ENCODE peak calls at places on chromosomes 4 and X, in nine cellular contexts. U is iris pigment epithelial cell; F is GM23248; B is heart right ventricle; I is HFF-Myc; E is stimulated activated CD8-positive, alpha-beta memory T cell treated with anti-CD3 and anti-CD28 coated beads, Interleukin-4, amount 100 ng/mL, for 48 hours; H is activated T-helper 1 cell treated with Interleukin-2 at 50 U/mL for 16 hours; W is hepatocyte; Y is left ventricle myocardium inferior. N is an unnamed sample.

GRCh38 chr4:29278580-29278979 is 1441.6 kb upstream of the PCDH7 start:
- DNase-seq in U (peak; percentile 75), F (peak; percentile 4), B (no peak), I (peak; percentile 1), E (no peak), H (no peak), W (no peak), Y (no peak), N (no peak)

GRCh38 chrX:50779694-50780093 is 34.3 kb downstream of the SHROOM4 start:
- DNase-seq in U (no peak), F (peak; percentile 4), B (peak; percentile 31), I (no peak), E (no peak), H (no peak), W (no peak), Y (no peak), N (no peak)

GRCh38 chrX:38561951-38562719 is 793 bp downstream of the TSPAN7 start:
- DNase-seq in U (no peak), F (peak; percentile 2), B (peak; percentile 6), I (no peak), E (peak; percentile 23), H (no peak), W (peak; percentile 37), Y (peak; percentile 16), N (no peak)

GRCh38 chr4:22988526-22988925 is 295.8 kb downstream of the GBA3 start:
- DNase-seq in U (no peak), F (peak; percentile 3), B (no peak), I (no peak), E (no peak), H (no peak), W (no peak), Y (no peak), N (no peak)

GRCh38 chr4:86974481-86975050 is 39.8 kb downstream of the AFF1 start:
- DNase-seq in U (peak; percentile 50), F (peak; percentile 18), B (no peak), I (no peak), E (no peak), H (no peak), W (no peak), Y (no peak), N (no peak)

GRCh38 chr4:48604527-48604926 is 114.5 kb downstream of the ZAR1 start:
- DNase-seq in U (no peak), F (no peak), B (no peak), I (no peak), E (no peak), H (no peak), W (no peak), Y (no peak), N (no peak)

GRCh38 chr4:4860381-4860802 is 927 bp downstream of the MSX1 start:
- DNase-seq in U (peak; percentile 52), F (no peak), B (no peak), I (no peak), E (no peak), H (no peak), W (peak; percentile 22), Y (no peak), N (no peak)

GRCh38 chrX:1545776-1546408 is 8.9 kb upstream of the P2RY8 start:
- DNase-seq in U (no peak), F (no peak), B (no peak), I (no peak), E (peak; percentile 24), H (no peak), W (no peak), Y (no peak), N (no peak)

GRCh38 chrX:80876877-80877276 is 67.2 kb upstream of the BRWD3 start:
- DNase-seq in U (peak; percentile 46), F (peak; percentile 38), B (no peak), I (no peak), E (no peak), H (no peak), W (peak; percentile 13), Y (no peak), N (peak; percentile 1)

GRCh38 chr4:82969414-82969813 is 41.2 kb downstream of the LIN54 start:
- DNase-seq in U (no peak), F (no peak), B (no peak), I (no peak), E (no peak), H (no peak), W (no peak), Y (no peak), N (no peak)

GRCh38 chr4:109408711-109409110 is 24.9 kb upstream of the SEC24B start:
- DNase-seq in U (no peak), F (peak; percentile 19), B (no peak), I (no peak), E (no peak), H (no peak), W (no peak), Y (no peak), N (no peak)